ENCODE peak calls at places on chromosomes 6 and 20, in four cellular contexts. X is HuH-7.5, R is M059J, G is islet precursor cell. O is an unnamed sample.

GRCh38 chr20:2751868-2752630 is 48.4 kb downstream of the CPXM1 start:
- DNase-seq in X (peak), R (peak), G (peak), O (peak)

GRCh38 chr20:3239026-3239866 is at the start of gene SLC4A11:
- DNase-seq in X (peak), R (peak), G (peak), O (peak)

GRCh38 chr6:14857501-14857900 is 388.4 kb upstream of the JARID2 start:
- DNase-seq in X (no peak), R (no peak), G (no peak), O (no peak)

GRCh38 chr20:32775240-32775991 is 13.2 kb downstream of the DNMT3B start:
- DNase-seq in X (no peak), R (no peak), G (no peak), O (no peak)

GRCh38 chr6:160203522-160203921 is 55.1 kb downstream of the SLC22A2 start:
- DNase-seq in X (no peak), R (no peak), G (no peak), O (no peak)

GRCh38 chr6:167102318-167102717 is 20.6 kb upstream of the CCR6 start:
- DNase-seq in X (no peak), R (no peak), G (no peak), O (no peak)

GRCh38 chr6:33558801-33559200 is 21.3 kb downstream of the BAK1 start:
- DNase-seq in X (no peak), R (no peak), G (no peak), O (no peak)

GRCh38 chr6:75230484-75231325 is 12.9 kb downstream of the COX7A2 start:
- DNase-seq in X (peak), R (peak), G (no peak), O (peak)

GRCh38 chr6:154297711-154298110 is 58.9 kb downstream of the IPCEF1 start:
- DNase-seq in X (no peak), R (peak), G (no peak), O (peak)

GRCh38 chr6:89311853-89312531 is 3.1 kb downstream of the GABRR2 start:
- DNase-seq in X (no peak), R (peak), G (peak), O (peak)

GRCh38 chr20:18388860-18389259 is 78.0 kb downstream of the DZANK1 start:
- DNase-seq in X (peak), R (peak), G (no peak), O (peak)

GRCh38 chr6:5761370-5761769 is 245.4 kb downstream of the NRN1 start:
- DNase-seq in X (no peak), R (no peak), G (no peak), O (peak)

GRCh38 chr20:36818831-36819230 is 45.3 kb upstream of the DSN1 start:
- DNase-seq in X (no peak), R (no peak), G (no peak), O (no peak)